ENCODE peak calls at places on chromosomes 4 and X, in five cellular contexts. A is left lung, N is D341Med, E is HFF-Myc, R is AML-193. B is an unnamed sample.

GRCh38 chrX:106931831-106932491 is 11.8 kb downstream of the CLDN2 start:
- DNase-seq in A (no peak), N (no peak), E (no peak), R (no peak), B (no peak)

GRCh38 chr4:122879001-122879400 is 43.4 kb downstream of the NUDT6 start:
- DNase-seq in A (no peak), N (no peak), E (no peak), R (no peak), B (no peak)

GRCh38 chr4:531076-531475 is 32.1 kb downstream of the PIGG start:
- DNase-seq in A (no peak), N (no peak), E (no peak), R (no peak), B (no peak)

GRCh38 chr4:185144601-185145240 is 1.7 kb downstream of the SLC25A4 start:
- DNase-seq in A (no peak), N (no peak), E (no peak), R (no peak), B (no peak)

GRCh38 chr4:94533405-94534223 is 81.9 kb downstream of the PDLIM5 start:
- DNase-seq in A (no peak), N (no peak), E (no peak), R (no peak), B (no peak)

GRCh38 chrX:6685489-6685888 is 150.6 kb upstream of the VCX3A start:
- DNase-seq in A (no peak), N (no peak), E (no peak), R (no peak), B (no peak)

GRCh38 chrX:643911-644303 is 13.3 kb downstream of the SHOX start:
- DNase-seq in A (no peak), N (no peak), E (no peak), R (no peak), B (no peak)

GRCh38 chr4:140266958-140267568 is 106.4 kb upstream of the SCOC start:
- DNase-seq in A (no peak), N (no peak), E (peak; percentile 56), R (no peak), B (peak; percentile 84)

GRCh38 chr4:165874072-165874798 is 1.2 kb downstream of the TLL1 start:
- DNase-seq in A (peak; percentile 74), N (no peak), E (no peak), R (no peak), B (no peak)

GRCh38 chr4:76445911-76446310 is 10.9 kb downstream of the SHROOM3 start:
- DNase-seq in A (no peak), N (no peak), E (no peak), R (no peak), B (no peak)

GRCh38 chr4:73066928-73067327 is 2.6 kb downstream of the COX18 start:
- DNase-seq in A (no peak), N (no peak), E (no peak), R (no peak), B (no peak)

GRCh38 chrX:18994713-18995112 is 10.8 kb upstream of the PHKA2 start:
- DNase-seq in A (no peak), N (no peak), E (no peak), R (no peak), B (peak; percentile 30)

GRCh38 chr4:75490155-75490554 is 24.0 kb downstream of the RCHY1 start:
- DNase-seq in A (no peak), N (no peak), E (no peak), R (no peak), B (no peak)

GRCh38 chr4:126850286-126850685 is 782.5 kb upstream of the INTU start:
- DNase-seq in A (no peak), N (no peak), E (peak; percentile 96), R (no peak), B (peak; percentile 87)

GRCh38 chrX:45980726-45981125 is 564.5 kb downstream of the ZNF674 start:
- DNase-seq in A (no peak), N (no peak), E (no peak), R (no peak), B (no peak)

GRCh38 chr4:140095694-140096482 is 58.1 kb downstream of the MAML3 start:
- DNase-seq in A (no peak), N (no peak), E (peak; percentile 78), R (peak; percentile 56), B (no peak)

GRCh38 chrX:43753637-43754036 is 97.5 kb downstream of the MAOA start:
- DNase-seq in A (no peak), N (no peak), E (no peak), R (no peak), B (no peak)

GRCh38 chr4:3623106-3623505 is 90.9 kb upstream of the LRPAP1 start:
- DNase-seq in A (peak; percentile 28), N (no peak), E (no peak), R (no peak), B (no peak)

GRCh38 chr4:176547005-176547404 is 227.2 kb downstream of the SPCS3 start:
- DNase-seq in A (no peak), N (no peak), E (peak; percentile 61), R (no peak), B (no peak)

GRCh38 chr4:133149932-133150642 is 993 bp downstream of the PCDH10 start:
- DNase-seq in A (no peak), N (peak; percentile 11), E (no peak), R (no peak), B (no peak)

GRCh38 chrX:134206221-134206620 is 30.8 kb upstream of the CCDC160 start:
- DNase-seq in A (no peak), N (no peak), E (no peak), R (no peak), B (no peak)